ENCODE peak calls at places on chromosomes 11 and 22, in eight cellular contexts. R, S, B, Z, L, G, H and N are unnamed samples.

GRCh38 chr11:69443138-69443967 is 38.1 kb upstream of the LINC01488 start:
- DNase-seq in R (peak; percentile 90), S (peak; percentile 95), B (peak; percentile 90), Z (peak; percentile 94), L (peak; percentile 94), G (peak; percentile 99), H (no peak), N (peak; percentile 92)

GRCh38 chr11:96052921-96053631 is 129.2 kb upstream of the MTMR2 start:
- DNase-seq in R (peak; percentile 37), S (peak; percentile 67), B (no peak), Z (peak; percentile 62), L (no peak), G (no peak), H (no peak), N (no peak)

GRCh38 chr11:118615282-118615979 is 8.0 kb downstream of the PHLDB1 start:
- DNase-seq in R (no peak), S (peak; percentile 58), B (no peak), Z (no peak), L (no peak), G (no peak), H (peak; percentile 58), N (no peak)

GRCh38 chr11:2190670-2191471 is 19.3 kb upstream of the TH start:
- DNase-seq in R (no peak), S (no peak), B (no peak), Z (no peak), L (no peak), G (no peak), H (no peak), N (no peak)

GRCh38 chr11:95413021-95413420 is 182.0 kb upstream of the SESN3 start:
- DNase-seq in R (no peak), S (no peak), B (no peak), Z (no peak), L (no peak), G (no peak), H (no peak), N (no peak)

GRCh38 chr22:19805821-19806212 is 45.2 kb downstream of the TBX1 start:
- DNase-seq in R (no peak), S (no peak), B (no peak), Z (no peak), L (no peak), G (no peak), H (no peak), N (no peak)

GRCh38 chr11:124754309-124754708 is 2.3 kb upstream of the VSIG2 start:
- DNase-seq in R (no peak), S (no peak), B (no peak), Z (peak; percentile 43), L (no peak), G (no peak), H (no peak), N (no peak)

GRCh38 chr22:44570476-44571445 is 72.7 kb upstream of the RTL6 start:
- DNase-seq in R (no peak), S (no peak), B (no peak), Z (no peak), L (no peak), G (no peak), H (no peak), N (no peak)

GRCh38 chr11:74437441-74437840 is 29.9 kb downstream of the KCNE3 start:
- DNase-seq in R (peak; percentile 29), S (peak; percentile 53), B (no peak), Z (peak; percentile 39), L (no peak), G (no peak), H (no peak), N (no peak)

GRCh38 chr11:115170133-115170815 is 333.9 kb downstream of the CADM1 start:
- DNase-seq in R (peak; percentile 29), S (no peak), B (peak; percentile 64), Z (peak; percentile 38), L (no peak), G (peak; percentile 40), H (peak; percentile 18), N (no peak)

GRCh38 chr11:925158-925495 is 543 bp upstream of the AP2A2 start:
- DNase-seq in R (no peak), S (no peak), B (no peak), Z (no peak), L (peak; percentile 50), G (peak; percentile 46), H (no peak), N (no peak)

GRCh38 chr11:555500-556174 is 4.9 kb downstream of the LMNTD2 start:
- DNase-seq in R (no peak), S (no peak), B (no peak), Z (no peak), L (no peak), G (no peak), H (no peak), N (no peak)

GRCh38 chr22:22884010-22884887 is 3.4 kb upstream of the IGLL5 start:
- DNase-seq in R (peak; percentile 48), S (peak; percentile 12), B (peak; percentile 84), Z (peak; percentile 45), L (peak; percentile 54), G (peak; percentile 57), H (peak; percentile 42), N (no peak)

GRCh38 chr22:42792909-42793847 is 63.9 kb downstream of the ARFGAP3 start:
- DNase-seq in R (no peak), S (no peak), B (no peak), Z (no peak), L (peak; percentile 35), G (no peak), H (no peak), N (no peak)

GRCh38 chr11:44032304-44033085 is 15.3 kb upstream of the ACCSL start:
- DNase-seq in R (peak; percentile 92), S (peak; percentile 87), B (no peak), Z (peak; percentile 72), L (peak; percentile 59), G (no peak), H (no peak), N (no peak)

GRCh38 chr22:39240841-39241631 is 3.7 kb downstream of the PDGFB start:
- DNase-seq in R (no peak), S (no peak), B (peak; percentile 78), Z (no peak), L (peak; percentile 56), G (no peak), H (peak; percentile 91), N (no peak)

DNA sequence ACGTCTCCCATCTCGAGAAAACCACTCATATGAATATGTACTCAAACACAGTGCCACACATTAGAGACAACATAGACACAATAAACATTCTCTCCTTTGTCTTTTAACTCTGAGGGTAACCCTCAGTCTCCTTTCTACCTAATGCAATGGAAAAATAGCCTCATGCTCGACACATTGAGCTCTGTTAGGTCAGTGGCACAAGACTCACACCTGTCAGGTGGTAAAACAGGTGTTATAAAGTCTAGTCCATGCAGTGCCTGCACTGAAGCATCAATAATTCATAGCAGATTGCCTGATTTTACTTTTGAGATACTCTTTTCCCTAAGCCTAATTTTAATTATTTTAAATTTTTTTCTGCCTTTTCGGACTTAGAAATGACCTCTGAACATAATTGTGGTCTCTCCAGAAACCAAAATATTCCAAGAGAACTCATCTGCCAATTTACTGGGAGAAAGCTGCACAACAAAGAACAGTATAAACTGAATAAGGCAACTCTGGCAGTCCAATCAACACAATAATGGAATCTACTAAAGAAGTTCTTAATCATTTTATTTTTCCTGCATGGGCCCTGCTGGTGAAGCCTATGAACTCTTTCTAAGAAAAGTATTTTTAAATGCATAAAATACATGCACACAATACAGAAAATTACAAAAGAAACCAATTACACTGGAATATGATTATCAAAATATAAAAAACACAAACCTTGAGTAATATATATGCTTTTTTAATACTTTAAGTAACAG is 9.9 kb downstream of the RDX start:
- DNase-seq in R (no peak), S (peak; percentile 32), B (no peak), Z (no peak), L (no peak), G (no peak), H (no peak), N (no peak)
- TF ChIP-seq CTCF in R (no peak), S (peak; percentile 8), B (no peak), Z (no peak), L (no peak), G (no peak), H (no peak), N (no peak)

GRCh38 chr22:47152938-47153337 is 390.5 kb downstream of the TBC1D22A start:
- DNase-seq in R (no peak), S (peak; percentile 50), B (no peak), Z (peak; percentile 49), L (no peak), G (no peak), H (no peak), N (no peak)

GRCh38 chr22:47155131-47155885 is 392.9 kb downstream of the TBC1D22A start:
- DNase-seq in R (no peak), S (no peak), B (no peak), Z (no peak), L (no peak), G (no peak), H (no peak), N (no peak)

GRCh38 chr22:47153854-47154542 is 391.5 kb downstream of the TBC1D22A start:
- DNase-seq in R (no peak), S (peak; percentile 3), B (no peak), Z (peak; percentile 13), L (no peak), G (no peak), H (no peak), N (no peak)

GRCh38 chr22:47155912-47156311 is 393.5 kb downstream of the TBC1D22A start:
- DNase-seq in R (no peak), S (no peak), B (no peak), Z (no peak), L (no peak), G (peak; percentile 11), H (no peak), N (no peak)

DNA sequence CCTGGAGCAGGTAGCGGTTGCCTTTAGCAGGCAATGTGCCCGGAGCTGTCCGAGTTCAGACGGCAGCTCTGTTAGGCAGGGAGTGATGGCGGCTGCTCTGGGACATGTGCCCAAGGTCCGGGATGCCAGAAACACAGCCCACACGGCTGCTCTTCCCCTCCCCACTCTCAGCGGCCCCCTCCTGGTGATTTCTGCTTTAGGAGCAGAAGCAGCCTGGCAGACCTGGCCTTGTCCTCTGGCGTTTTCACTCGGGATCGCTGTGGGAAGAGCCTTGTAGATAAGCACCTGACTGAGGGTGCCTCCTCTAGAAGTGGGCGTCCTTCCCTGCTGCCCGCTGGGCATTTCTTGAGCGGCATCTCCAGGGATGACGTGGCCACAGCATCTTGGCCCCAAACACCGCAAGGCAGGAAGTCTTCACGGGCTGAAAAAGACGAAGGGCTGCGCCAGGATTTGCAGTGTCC is 392.2 kb downstream of the TBC1D22A start:
- DNase-seq in R (no peak), S (peak; percentile 83), B (no peak), Z (peak; percentile 82), L (peak; percentile 72), G (no peak), H (no peak), N (no peak)
- H3K4me3 ChIP-seq in R (no peak overlapping the region), S (peak overlapping the region; percentile 52), B (no peak overlapping the region), Z (peak overlapping the region; percentile 19), L (peak overlapping the region; percentile 33), G (no peak overlapping the region), H (no peak overlapping the region), N (no peak overlapping the region)

DNA sequence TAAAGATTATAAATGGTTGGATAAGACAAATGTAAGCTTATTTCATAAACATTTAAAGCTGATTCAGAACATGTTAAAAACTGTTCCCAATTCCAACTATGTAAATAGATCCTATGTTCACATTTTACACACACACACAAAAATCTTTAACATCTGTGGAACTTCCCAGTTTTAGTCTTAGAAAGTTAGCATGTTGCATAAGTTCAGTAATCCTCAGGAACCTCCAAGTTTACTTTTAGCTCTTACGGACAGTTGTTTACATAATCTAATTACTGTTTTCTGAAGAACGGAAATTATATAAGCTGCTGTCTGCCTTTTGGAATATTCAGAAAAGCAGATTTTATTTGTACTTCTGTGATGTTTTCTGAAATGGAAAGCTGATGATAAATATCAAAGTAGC is 53.3 kb downstream of the PANX1 start:
- DNase-seq in R (no peak), S (no peak), B (no peak), Z (peak; percentile 76), L (no peak), G (no peak), H (no peak), N (no peak)
- H3K36me3 ChIP-seq in R (peaks cover 4% of the 10 kb centered on the region), S (peaks cover 6% of the 10 kb centered on the region), B (no peaks in the 10 kb centered on the region), Z (peaks cover 31% of the 10 kb centered on the region), L (peaks cover 43% of the 10 kb centered on the region), G (peaks cover 27% of the 10 kb centered on the region), H (peaks cover 20% of the 10 kb centered on the region), N (peaks cover 7% of the 10 kb centered on the region)

GRCh38 chr22:50548046-50548912 is 2.6 kb downstream of the KLHDC7B start:
- DNase-seq in R (no peak), S (no peak), B (no peak), Z (no peak), L (no peak), G (no peak), H (no peak), N (peak; percentile 47)
- TF ChIP-seq CTCF in R (no peak), S (no peak), B (no peak), Z (no peak), L (no peak), G (no peak), H (no peak), N (peak; percentile 21)